ENCODE peak calls at places on chromosomes 1 and 21, in five cellular contexts. One of them, this sample, is unnamed.
A peak's percentile ranks its signal among the peaks of the same experiment; 100 is the strongest.

GRCh38 chr1:10835423-10836421 is 39.3 kb upstream of the CASZ1 start:
- DNase-seq in foreskin fibroblast: peak; percentile 37
- DNase-seq in fibroblast of mammary gland: peak; percentile 14
- DNase-seq in psoas muscle: peak; percentile 57
- DNase-seq in retinal pigment epithelial cell: peak; percentile 6
- DNase-seq in this sample: peak; percentile 76

GRCh38 chr1:223084466-223084865 is 58.6 kb downstream of the TLR5 start:
- DNase-seq in foreskin fibroblast: no peak
- DNase-seq in fibroblast of mammary gland: no peak
- DNase-seq in psoas muscle: no peak
- DNase-seq in retinal pigment epithelial cell: no peak
- DNase-seq in this sample: no peak

GRCh38 chr1:56967900-56968832 is 2.4 kb upstream of the C8B start:
- DNase-seq in foreskin fibroblast: peak; percentile 57
- DNase-seq in fibroblast of mammary gland: peak; percentile 43
- DNase-seq in psoas muscle: peak; percentile 14
- DNase-seq in retinal pigment epithelial cell: no peak
- DNase-seq in this sample: peak; percentile 50

GRCh38 chr21:38474124-38474523 is 24.2 kb downstream of the ERG start:
- DNase-seq in foreskin fibroblast: no peak
- DNase-seq in fibroblast of mammary gland: no peak
- DNase-seq in psoas muscle: no peak
- DNase-seq in retinal pigment epithelial cell: no peak
- DNase-seq in this sample: no peak

GRCh38 chr1:88463401-88463800 is 220.7 kb upstream of the PKN2 start:
- DNase-seq in foreskin fibroblast: no peak
- DNase-seq in fibroblast of mammary gland: no peak
- DNase-seq in psoas muscle: no peak
- DNase-seq in retinal pigment epithelial cell: no peak
- DNase-seq in this sample: no peak

GRCh38 chr1:233294991-233295774 is at the start of gene PCNX2:
- DNase-seq in foreskin fibroblast: peak; percentile 74
- DNase-seq in fibroblast of mammary gland: peak; percentile 64
- DNase-seq in psoas muscle: peak; percentile 48
- DNase-seq in retinal pigment epithelial cell: peak; percentile 12
- DNase-seq in this sample: peak; percentile 75

GRCh38 chr1:35715568-35716002 is 3.1 kb downstream of the C1orf216 start:
- DNase-seq in foreskin fibroblast: peak; percentile 86
- DNase-seq in fibroblast of mammary gland: peak; percentile 83
- DNase-seq in psoas muscle: peak; percentile 70
- DNase-seq in retinal pigment epithelial cell: peak; percentile 28
- DNase-seq in this sample: peak; percentile 60

GRCh38 chr1:45004281-45004920 is 6.7 kb downstream of the HECTD3 start:
- DNase-seq in foreskin fibroblast: no peak
- DNase-seq in fibroblast of mammary gland: no peak
- DNase-seq in psoas muscle: no peak
- DNase-seq in retinal pigment epithelial cell: no peak
- DNase-seq in this sample: no peak

GRCh38 chr1:99860703-99861102 is 10.5 kb downstream of the AGL start:
- DNase-seq in foreskin fibroblast: no peak
- DNase-seq in fibroblast of mammary gland: no peak
- DNase-seq in psoas muscle: no peak
- DNase-seq in retinal pigment epithelial cell: no peak
- DNase-seq in this sample: no peak

GRCh38 chr1:2558861-2559260 is 2.7 kb downstream of the TNFRSF14 start:
- DNase-seq in foreskin fibroblast: no peak
- DNase-seq in fibroblast of mammary gland: no peak
- DNase-seq in psoas muscle: no peak
- DNase-seq in retinal pigment epithelial cell: no peak
- DNase-seq in this sample: no peak

GRCh38 chr1:2558420-2558819 is 2.2 kb downstream of the TNFRSF14 start:
- DNase-seq in foreskin fibroblast: no peak
- DNase-seq in fibroblast of mammary gland: no peak
- DNase-seq in psoas muscle: no peak
- DNase-seq in retinal pigment epithelial cell: no peak
- DNase-seq in this sample: no peak

GRCh38 chr1:2556277-2557145 is at the start of gene TNFRSF14:
- DNase-seq in foreskin fibroblast: peak; percentile 68
- DNase-seq in fibroblast of mammary gland: peak; percentile 36
- DNase-seq in psoas muscle: peak; percentile 46
- DNase-seq in retinal pigment epithelial cell: no peak
- DNase-seq in this sample: peak; percentile 41

GRCh38 chr1:2558030-2558400 is 1.8 kb downstream of the TNFRSF14 start:
- DNase-seq in foreskin fibroblast: no peak
- DNase-seq in fibroblast of mammary gland: no peak
- DNase-seq in psoas muscle: no peak
- DNase-seq in retinal pigment epithelial cell: no peak
- DNase-seq in this sample: no peak

DNA sequence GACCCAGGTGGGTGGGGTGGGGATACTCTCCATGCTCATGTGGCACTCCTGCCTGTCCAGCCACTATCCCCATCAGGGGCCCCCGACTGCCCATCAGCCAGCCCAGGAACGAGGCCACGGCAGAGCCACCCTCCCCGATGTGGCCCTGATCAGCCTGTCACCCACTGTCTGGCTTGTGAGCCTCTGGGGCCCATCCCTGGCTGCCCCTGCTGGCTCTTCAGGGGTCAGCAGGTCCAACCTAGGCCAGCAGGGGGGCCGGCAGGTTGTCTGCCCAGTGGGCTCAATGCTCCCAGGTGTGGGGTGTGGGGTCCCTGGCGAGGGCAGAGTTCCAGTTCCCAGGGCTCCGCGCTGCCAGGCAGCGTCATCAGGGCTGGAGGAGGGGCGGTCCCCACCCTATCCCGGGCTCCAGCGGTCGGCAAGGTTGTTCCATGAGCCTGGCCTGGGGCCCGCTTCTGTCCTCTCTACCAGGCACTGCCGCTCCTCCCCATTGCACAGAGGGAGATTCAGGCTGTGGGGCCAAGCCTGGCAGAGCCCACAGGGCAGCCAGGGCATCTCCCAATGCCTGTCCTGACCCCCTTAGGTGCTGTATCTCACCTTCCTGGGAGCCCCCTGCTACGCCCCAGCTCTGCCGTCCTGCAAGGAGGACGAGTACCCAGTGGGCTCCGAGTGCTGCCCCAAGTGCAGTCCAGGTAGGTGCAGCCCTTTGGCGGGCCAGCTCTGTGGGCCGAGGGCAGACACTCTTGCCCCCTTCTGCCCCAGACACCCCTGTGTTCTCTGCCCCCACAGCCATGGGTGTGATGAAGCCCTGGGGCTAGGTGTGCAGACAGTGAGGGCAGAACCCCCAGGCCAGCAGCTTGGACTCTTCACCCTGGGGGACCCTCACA is 1.2 kb downstream of the TNFRSF14 start:
- DNase-seq in foreskin fibroblast: no peak
- DNase-seq in fibroblast of mammary gland: no peak
- DNase-seq in psoas muscle: no peak
- DNase-seq in retinal pigment epithelial cell: no peak
- DNase-seq in this sample: no peak
- TF ChIP-seq CTCF in foreskin fibroblast: no peak
- TF ChIP-seq CTCF in fibroblast of mammary gland: no peak
- TF ChIP-seq CTCF in psoas muscle: no peak
- TF ChIP-seq CTCF in retinal pigment epithelial cell: peak; percentile 6
- TF ChIP-seq CTCF in this sample: no peak

DNA sequence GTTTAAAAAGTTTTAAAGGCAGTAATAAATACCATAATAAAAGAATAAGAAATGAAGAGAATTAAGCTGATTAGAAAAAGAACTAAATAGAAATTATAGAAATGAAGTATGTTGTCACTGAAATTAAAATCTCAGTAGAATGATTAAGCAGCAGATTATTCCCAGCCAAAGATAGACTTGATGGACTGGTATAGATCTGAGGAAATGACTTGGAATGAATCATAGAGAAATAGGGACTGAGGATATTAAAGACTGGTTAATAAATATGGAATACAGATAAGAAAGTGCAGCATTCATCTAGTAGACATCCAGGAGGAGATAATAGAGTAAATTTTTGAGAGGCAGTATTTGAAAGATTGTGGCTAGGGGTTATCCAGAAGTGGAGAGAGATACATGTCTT is 28.7 kb downstream of the MARK1 start:
- DNase-seq in foreskin fibroblast: no peak
- DNase-seq in fibroblast of mammary gland: no peak
- DNase-seq in psoas muscle: no peak
- DNase-seq in retinal pigment epithelial cell: no peak
- DNase-seq in this sample: no peak
- H3K4me3 ChIP-seq in foreskin fibroblast: no peak overlapping the region
- H3K4me3 ChIP-seq in fibroblast of mammary gland: no peak overlapping the region
- H3K4me3 ChIP-seq in psoas muscle: no peak overlapping the region
- H3K4me3 ChIP-seq in retinal pigment epithelial cell: no peak overlapping the region
- H3K4me3 ChIP-seq in this sample: no peak overlapping the region

GRCh38 chr1:8342325-8342724 is 24.4 kb downstream of the SLC45A1 start:
- DNase-seq in foreskin fibroblast: peak; percentile 92
- DNase-seq in fibroblast of mammary gland: peak; percentile 55
- DNase-seq in psoas muscle: no peak
- DNase-seq in retinal pigment epithelial cell: no peak
- DNase-seq in this sample: no peak
- TF ChIP-seq CTCF in foreskin fibroblast: peak; percentile 24
- TF ChIP-seq CTCF in fibroblast of mammary gland: no peak
- TF ChIP-seq CTCF in psoas muscle: no peak
- TF ChIP-seq CTCF in retinal pigment epithelial cell: no peak
- TF ChIP-seq CTCF in this sample: no peak

GRCh38 chr1:39637301-39637700 is 2.1 kb downstream of the HEYL start:
- DNase-seq in foreskin fibroblast: no peak
- DNase-seq in fibroblast of mammary gland: no peak
- DNase-seq in psoas muscle: no peak
- DNase-seq in retinal pigment epithelial cell: no peak
- DNase-seq in this sample: no peak

GRCh38 chr1:39635871-39636210 is 3.6 kb downstream of the HEYL start:
- DNase-seq in foreskin fibroblast: no peak
- DNase-seq in fibroblast of mammary gland: no peak
- DNase-seq in psoas muscle: no peak
- DNase-seq in retinal pigment epithelial cell: no peak
- DNase-seq in this sample: no peak

GRCh38 chr1:39639333-39640130 is at the start of gene HEYL:
- DNase-seq in foreskin fibroblast: peak; percentile 49
- DNase-seq in fibroblast of mammary gland: peak; percentile 48
- DNase-seq in psoas muscle: peak; percentile 79
- DNase-seq in retinal pigment epithelial cell: no peak
- DNase-seq in this sample: peak; percentile 48

GRCh38 chr1:39640861-39641260 is 1.4 kb upstream of the HEYL start:
- DNase-seq in foreskin fibroblast: no peak
- DNase-seq in fibroblast of mammary gland: no peak
- DNase-seq in psoas muscle: no peak
- DNase-seq in retinal pigment epithelial cell: no peak
- DNase-seq in this sample: no peak

GRCh38 chr1:39638965-39639332 is 494 bp downstream of the HEYL start:
- DNase-seq in foreskin fibroblast: no peak
- DNase-seq in fibroblast of mammary gland: no peak
- DNase-seq in psoas muscle: no peak
- DNase-seq in retinal pigment epithelial cell: no peak
- DNase-seq in this sample: no peak
- H3K4me3 ChIP-seq in foreskin fibroblast: no peak overlapping the region
- H3K4me3 ChIP-seq in fibroblast of mammary gland: no peak overlapping the region
- H3K4me3 ChIP-seq in psoas muscle: peak overlapping the region; percentile 70
- H3K4me3 ChIP-seq in retinal pigment epithelial cell: no peak overlapping the region
- H3K4me3 ChIP-seq in this sample: no peak overlapping the region

GRCh38 chr1:1399870-1400575 is 888 bp upstream of the CCNL2 start:
- DNase-seq in foreskin fibroblast: peak; percentile 56
- DNase-seq in fibroblast of mammary gland: peak; percentile 28
- DNase-seq in psoas muscle: no peak
- DNase-seq in retinal pigment epithelial cell: no peak
- DNase-seq in this sample: no peak

GRCh38 chr1:1398677-1399186 is 403 bp downstream of the CCNL2 start:
- DNase-seq in foreskin fibroblast: no peak
- DNase-seq in fibroblast of mammary gland: no peak
- DNase-seq in psoas muscle: no peak
- DNase-seq in retinal pigment epithelial cell: no peak
- DNase-seq in this sample: peak; percentile 22

GRCh38 chr1:1400576-1401456 is 1.7 kb upstream of the CCNL2 start:
- DNase-seq in foreskin fibroblast: no peak
- DNase-seq in fibroblast of mammary gland: no peak
- DNase-seq in psoas muscle: no peak
- DNase-seq in retinal pigment epithelial cell: no peak
- DNase-seq in this sample: no peak

GRCh38 chr1:1397839-1398523 is 1.2 kb downstream of the CCNL2 start:
- DNase-seq in foreskin fibroblast: peak; percentile 40
- DNase-seq in fibroblast of mammary gland: peak; percentile 83
- DNase-seq in psoas muscle: peak; percentile 60
- DNase-seq in retinal pigment epithelial cell: no peak
- DNase-seq in this sample: no peak

GRCh38 chr1:1399187-1399869 is at the start of gene CCNL2:
- DNase-seq in foreskin fibroblast: peak; percentile 100
- DNase-seq in fibroblast of mammary gland: peak; percentile 97
- DNase-seq in psoas muscle: peak; percentile 99
- DNase-seq in retinal pigment epithelial cell: peak; percentile 91
- DNase-seq in this sample: peak; percentile 99
- TF ChIP-seq CTCF in foreskin fibroblast: peak; percentile 51
- TF ChIP-seq CTCF in fibroblast of mammary gland: peak; percentile 35
- TF ChIP-seq CTCF in psoas muscle: peak; percentile 62
- TF ChIP-seq CTCF in retinal pigment epithelial cell: peak; percentile 45
- TF ChIP-seq CTCF in this sample: no peak

DNA sequence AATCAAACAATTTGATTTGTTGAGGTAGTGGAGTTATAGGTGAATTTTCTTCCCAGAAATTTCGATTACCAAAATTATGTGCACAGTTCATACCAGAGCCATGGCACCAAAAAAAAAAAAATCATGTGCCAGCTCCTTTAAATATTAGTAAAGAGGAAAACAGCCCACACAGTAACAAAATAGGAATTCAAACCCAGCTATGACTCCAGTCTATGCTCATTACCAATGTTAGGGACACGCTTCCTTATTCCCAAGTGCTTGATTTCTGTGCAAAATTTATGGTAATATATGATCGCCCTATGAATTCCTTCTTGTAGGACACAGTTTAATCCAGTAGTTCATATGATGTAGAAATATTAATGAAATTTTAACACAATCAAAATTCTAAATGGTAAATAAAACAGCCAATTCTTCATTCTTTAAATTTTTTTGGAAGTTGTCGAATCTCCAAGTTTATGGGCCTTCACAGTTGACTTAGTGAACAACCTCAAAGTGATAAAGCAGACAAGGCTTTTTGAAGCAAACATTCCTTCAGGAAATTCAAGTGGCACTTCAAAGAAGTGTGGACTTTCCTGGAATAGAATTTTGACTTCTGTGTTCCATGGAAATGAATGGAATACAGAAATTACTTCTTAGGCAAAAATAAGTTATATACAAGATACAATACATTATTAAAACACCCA is 1.9 kb downstream of the TOR1AIP2 start:
- DNase-seq in foreskin fibroblast: no peak
- DNase-seq in fibroblast of mammary gland: no peak
- DNase-seq in psoas muscle: no peak
- DNase-seq in retinal pigment epithelial cell: no peak
- DNase-seq in this sample: no peak
- H3K4me3 ChIP-seq in foreskin fibroblast: peak overlapping the region; percentile 82
- H3K4me3 ChIP-seq in fibroblast of mammary gland: peak overlapping the region; percentile 89
- H3K4me3 ChIP-seq in psoas muscle: peak overlapping the region; percentile 79
- H3K4me3 ChIP-seq in retinal pigment epithelial cell: peak overlapping the region; percentile 91
- H3K4me3 ChIP-seq in this sample: no peak overlapping the region

GRCh38 chr1:194809665-194810064 is 1623.3 kb upstream of the B3GALT2 start:
- DNase-seq in foreskin fibroblast: no peak
- DNase-seq in fibroblast of mammary gland: no peak
- DNase-seq in psoas muscle: no peak
- DNase-seq in retinal pigment epithelial cell: no peak
- DNase-seq in this sample: no peak
- TF ChIP-seq CTCF in foreskin fibroblast: no peak
- TF ChIP-seq CTCF in fibroblast of mammary gland: no peak
- TF ChIP-seq CTCF in psoas muscle: no peak
- TF ChIP-seq CTCF in retinal pigment epithelial cell: no peak
- TF ChIP-seq CTCF in this sample: no peak

This sample was measured in thyroid gland.